ENCODE peak calls at places on chromosomes 1 and 21, in nine cellular contexts. D is tibial artery, Q is WTC11, L is cortex of kidney, X is EL, M is AG08396, K is endothelial cell, Y is substantia nigra, R is AG09319. A is an unnamed sample.

GRCh38 chr1:115198938-115199337 is 109.6 kb upstream of the TSPAN2 start:
- DNase-seq in D (no peak), Q (no peak), L (no peak), X (peak; percentile 63), M (no peak), K (no peak), Y (no peak), R (peak; percentile 66), A (no peak)

GRCh38 chr1:61299468-61299867 is 217.1 kb downstream of the NFIA start:
- DNase-seq in D (no peak), Q (no peak), L (no peak), X (no peak), M (no peak), K (no peak), Y (no peak), R (no peak), A (no peak)

GRCh38 chr21:16420086-16420724 is 690.4 kb downstream of the USP25 start:
- DNase-seq in D (peak; percentile 71), Q (no peak), L (no peak), X (peak; percentile 44), M (no peak), K (peak; percentile 14), Y (peak; percentile 1), R (no peak), A (no peak)

GRCh38 chr21:41678944-41679343 is 87.9 kb downstream of the RIPK4 start:
- DNase-seq in D (peak; percentile 97), Q (peak; percentile 85), L (no peak), X (peak; percentile 98), M (peak; percentile 92), K (peak; percentile 71), Y (peak; percentile 62), R (peak; percentile 89), A (peak; percentile 75)

GRCh38 chr21:31337086-31337485 is 7.0 kb downstream of the TIAM1 start:
- DNase-seq in D (no peak), Q (no peak), L (no peak), X (no peak), M (no peak), K (no peak), Y (no peak), R (no peak), A (no peak)

GRCh38 chr21:31185663-31186062 is 147.4 kb upstream of the KRTAP19-8 start:
- DNase-seq in D (no peak), Q (no peak), L (no peak), X (no peak), M (no peak), K (no peak), Y (no peak), R (no peak), A (no peak)

GRCh38 chr1:7703321-7704213 is 67.5 kb upstream of the VAMP3 start:
- DNase-seq in D (peak; percentile 64), Q (peak; percentile 78), L (no peak), X (no peak), M (no peak), K (peak; percentile 25), Y (no peak), R (no peak), A (peak; percentile 65)

GRCh38 chr1:93804412-93804811 is 74.6 kb downstream of the DNTTIP2 start:
- DNase-seq in D (no peak), Q (no peak), L (no peak), X (peak; percentile 90), M (peak; percentile 60), K (no peak), Y (no peak), R (peak; percentile 78), A (no peak)

GRCh38 chr1:192732787-192733186 is 76.1 kb upstream of the RGS2 start:
- DNase-seq in D (no peak), Q (no peak), L (no peak), X (peak; percentile 11), M (no peak), K (no peak), Y (no peak), R (no peak), A (no peak)

GRCh38 chr1:35073265-35073811 is 5.8 kb upstream of the ZMYM1 start:
- DNase-seq in D (no peak), Q (no peak), L (no peak), X (no peak), M (no peak), K (no peak), Y (no peak), R (no peak), A (no peak)

GRCh38 chr1:186708578-186709203 is 28.5 kb upstream of the PTGS2 start:
- DNase-seq in D (no peak), Q (no peak), L (no peak), X (peak; percentile 5), M (no peak), K (no peak), Y (no peak), R (no peak), A (no peak)

GRCh38 chr1:156797212-156797871 is 19.3 kb downstream of the SH2D2A start:
- DNase-seq in D (no peak), Q (peak; percentile 70), L (no peak), X (peak; percentile 68), M (no peak), K (peak; percentile 59), Y (no peak), R (peak; percentile 37), A (peak; percentile 55)

GRCh38 chr1:35444519-35444774 is 112.8 kb downstream of the KIAA0319L start:
- DNase-seq in D (no peak), Q (no peak), L (no peak), X (no peak), M (no peak), K (no peak), Y (no peak), R (no peak), A (no peak)

GRCh38 chr1:228081578-228082259 is 789 bp upstream of the ARF1 start:
- DNase-seq in D (peak; percentile 78), Q (peak; percentile 42), L (no peak), X (no peak), M (no peak), K (no peak), Y (no peak), R (no peak), A (peak; percentile 24)

GRCh38 chr21:14097881-14098499 is 112.8 kb downstream of the LIPI start:
- DNase-seq in D (no peak), Q (no peak), L (no peak), X (no peak), M (no peak), K (no peak), Y (no peak), R (no peak), A (no peak)

GRCh38 chr1:37274491-37274890 is 199.9 kb upstream of the ZC3H12A start:
- DNase-seq in D (peak; percentile 37), Q (no peak), L (no peak), X (no peak), M (no peak), K (no peak), Y (no peak), R (no peak), A (no peak)

GRCh38 chr1:109718495-109718894 is 6.4 kb downstream of the GSTM5 start:
- DNase-seq in D (no peak), Q (no peak), L (no peak), X (peak; percentile 35), M (no peak), K (no peak), Y (no peak), R (no peak), A (no peak)

GRCh38 chr1:167482184-167482583 is 36.1 kb downstream of the CD247 start:
- DNase-seq in D (no peak), Q (no peak), L (no peak), X (no peak), M (no peak), K (no peak), Y (no peak), R (no peak), A (no peak)

GRCh38 chr1:74952786-74953185 is 181.4 kb upstream of the LHX8 start:
- DNase-seq in D (no peak), Q (no peak), L (no peak), X (no peak), M (no peak), K (no peak), Y (no peak), R (no peak), A (no peak)

GRCh38 chr1:20426923-20427322 is 59.1 kb downstream of the CAMK2N1 start:
- DNase-seq in D (no peak), Q (no peak), L (no peak), X (peak; percentile 89), M (peak; percentile 71), K (no peak), Y (no peak), R (no peak), A (no peak)

A was measured in glutamatergic neuron.